ENCODE peak calls at places on chromosomes 1 and 21, in seven cellular contexts. W is suprapubic skin, Y is upper lobe of left lung, B is H1, T is IMR-90, L is tibial nerve, F is esophagus muscularis mucosa. I is an unnamed sample. For H3K36me3, the result is how much of the 10 kb centered on the place peaks cover.

GRCh38 chr1:44251486-44251885 is 38.2 kb downstream of the DMAP1 start:
- DNase-seq in W (no peak), Y (no peak), B (no peak), T (no peak), L (no peak), F (no peak), I (no peak)

GRCh38 chr1:29310616-29311180 is 74.4 kb downstream of the PTPRU start:
- DNase-seq in W (no peak), Y (no peak), B (no peak), T (no peak), L (no peak), F (no peak), I (no peak)

GRCh38 chr1:88061106-88061829 is 622.8 kb upstream of the PKN2 start:
- DNase-seq in W (no peak), Y (no peak), B (peak), T (peak), L (peak), F (no peak), I (peak)

GRCh38 chr1:36510418-36510817 is 27.7 kb upstream of the CSF3R start:
- DNase-seq in W (no peak), Y (no peak), B (no peak), T (no peak), L (no peak), F (no peak), I (no peak)

GRCh38 chr1:154142358-154142757 is 12.5 kb downstream of the NUP210L start:
- DNase-seq in W (no peak), Y (no peak), B (no peak), T (no peak), L (no peak), F (no peak), I (no peak)

GRCh38 chr1:26278835-26279597 is 870 bp upstream of the SH3BGRL3 start:
- DNase-seq in W (peak), Y (no peak), B (no peak), T (peak), L (peak), F (no peak), I (peak)

GRCh38 chr1:45444609-45445131 is 46.3 kb downstream of the TESK2 start:
- DNase-seq in W (no peak), Y (no peak), B (no peak), T (peak), L (no peak), F (no peak), I (no peak)

GRCh38 chr1:248906741-248907661 is 966 bp downstream of the PGBD2 start:
- DNase-seq in W (peak), Y (no peak), B (no peak), T (peak), L (no peak), F (no peak), I (no peak)

GRCh38 chr1:42747125-42747524 is 7.1 kb upstream of the CLDN19 start:
- DNase-seq in W (peak), Y (peak), B (no peak), T (no peak), L (no peak), F (no peak), I (peak)

GRCh38 chr1:24139846-24140425 is 3.0 kb downstream of the IL22RA1 start:
- DNase-seq in W (no peak), Y (no peak), B (no peak), T (no peak), L (no peak), F (no peak), I (no peak)

GRCh38 chr1:172906778-172907592 is 143.8 kb downstream of the TNFSF18 start:
- DNase-seq in W (no peak), Y (no peak), B (no peak), T (peak), L (no peak), F (no peak), I (no peak)

GRCh38 chr1:13779930-13780329 is 79.9 kb downstream of the PRDM2 start:
- DNase-seq in W (no peak), Y (no peak), B (no peak), T (peak), L (no peak), F (no peak), I (no peak)

GRCh38 chr1:187383366-187383765 is 554.6 kb downstream of the PLA2G4A start:
- DNase-seq in W (no peak), Y (no peak), B (no peak), T (no peak), L (no peak), F (no peak), I (no peak)

GRCh38 chr1:57966751-57967406 is 543.0 kb upstream of the DAB1 start:
- DNase-seq in W (no peak), Y (no peak), B (no peak), T (no peak), L (no peak), F (no peak), I (no peak)

GRCh38 chr1:101924700-101925099 is 72.0 kb downstream of the OLFM3 start:
- DNase-seq in W (no peak), Y (no peak), B (no peak), T (no peak), L (no peak), F (no peak), I (no peak)

GRCh38 chr1:205678286-205679111 is 1.8 kb downstream of the SLC45A3 start:
- DNase-seq in W (no peak), Y (no peak), B (no peak), T (peak), L (no peak), F (no peak), I (no peak)

GRCh38 chr1:246607466-246607865 is 41.2 kb downstream of the CNST start:
- DNase-seq in W (no peak), Y (peak), B (no peak), T (no peak), L (no peak), F (no peak), I (no peak)

GRCh38 chr1:52139817-52140540 is 1.9 kb upstream of the ZFYVE9 start:
- DNase-seq in W (no peak), Y (no peak), B (no peak), T (peak), L (no peak), F (peak), I (no peak)

GRCh38 chr1:2981388-2981787 is 39.9 kb upstream of the ACTRT2 start:
- DNase-seq in W (peak), Y (no peak), B (no peak), T (no peak), L (no peak), F (no peak), I (peak)

GRCh38 chr1:23558872-23559135 is 497 bp downstream of the ID3 start:
- DNase-seq in W (no peak), Y (no peak), B (no peak), T (no peak), L (no peak), F (no peak), I (no peak)

GRCh38 chr21:31198575-31198974 is 145.5 kb downstream of the TIAM1 start:
- DNase-seq in W (no peak), Y (no peak), B (no peak), T (peak), L (peak), F (no peak), I (no peak)

GRCh38 chr21:45607922-45608295 is 35.6 kb upstream of the PCBP3 start:
- DNase-seq in W (peak), Y (peak), B (no peak), T (no peak), L (no peak), F (no peak), I (no peak)

GRCh38 chr1:217892750-217893149 is 261.6 kb downstream of the SPATA17 start:
- DNase-seq in W (no peak), Y (no peak), B (no peak), T (no peak), L (no peak), F (no peak), I (no peak)

GRCh38 chr1:110608247-110608646 is 2.1 kb upstream of the KCNA2 start:
- DNase-seq in W (peak), Y (no peak), B (no peak), T (no peak), L (no peak), F (no peak), I (no peak)

GRCh38 chr1:59506952-59507351 is 210.1 kb downstream of the FGGY start:
- DNase-seq in W (no peak), Y (no peak), B (no peak), T (peak), L (no peak), F (no peak), I (no peak)

GRCh38 chr1:27393641-27394281 is 1.3 kb downstream of the GPR3 start:
- DNase-seq in W (no peak), Y (peak), B (no peak), T (no peak), L (no peak), F (no peak), I (no peak)

GRCh38 chr21:35179990-35180557 is 131.0 kb upstream of the RUNX1 start:
- DNase-seq in W (no peak), Y (no peak), B (no peak), T (peak), L (no peak), F (no peak), I (no peak)

GRCh38 chr1:245197911-245198379 is 43.2 kb downstream of the KIF26B start:
- DNase-seq in W (no peak), Y (no peak), B (no peak), T (peak), L (no peak), F (no peak), I (no peak)

GRCh38 chr1:8790987-8791386 is 26.5 kb downstream of the RERE start:
- DNase-seq in W (no peak), Y (no peak), B (no peak), T (no peak), L (no peak), F (no peak), I (no peak)

GRCh38 chr1:170840371-170840770 is 95.0 kb upstream of the MROH9 start:
- DNase-seq in W (no peak), Y (no peak), B (no peak), T (no peak), L (no peak), F (no peak), I (no peak)

GRCh38 chr1:224637936-224638335 is 21.8 kb downstream of the CNIH3 start:
- DNase-seq in W (no peak), Y (no peak), B (no peak), T (no peak), L (no peak), F (no peak), I (no peak)

GRCh38 chr1:63497577-63497976 is 25.4 kb downstream of the ITGB3BP start:
- DNase-seq in W (no peak), Y (no peak), B (no peak), T (no peak), L (no peak), F (no peak), I (no peak)

GRCh38 chr1:65420590-65421340 is at the start of the genes LEPR and LEPROT:
- DNase-seq in W (no peak), Y (peak), B (no peak), T (peak), L (peak), F (no peak), I (no peak)

GRCh38 chr1:28927442-28928305 is 13.3 kb downstream of the EPB41 start:
- DNase-seq in W (no peak), Y (no peak), B (no peak), T (peak), L (no peak), F (no peak), I (no peak)

GRCh38 chr1:108881369-108881768 is 4.6 kb downstream of the GPSM2 start:
- DNase-seq in W (no peak), Y (no peak), B (no peak), T (peak), L (no peak), F (no peak), I (no peak)

DNA sequence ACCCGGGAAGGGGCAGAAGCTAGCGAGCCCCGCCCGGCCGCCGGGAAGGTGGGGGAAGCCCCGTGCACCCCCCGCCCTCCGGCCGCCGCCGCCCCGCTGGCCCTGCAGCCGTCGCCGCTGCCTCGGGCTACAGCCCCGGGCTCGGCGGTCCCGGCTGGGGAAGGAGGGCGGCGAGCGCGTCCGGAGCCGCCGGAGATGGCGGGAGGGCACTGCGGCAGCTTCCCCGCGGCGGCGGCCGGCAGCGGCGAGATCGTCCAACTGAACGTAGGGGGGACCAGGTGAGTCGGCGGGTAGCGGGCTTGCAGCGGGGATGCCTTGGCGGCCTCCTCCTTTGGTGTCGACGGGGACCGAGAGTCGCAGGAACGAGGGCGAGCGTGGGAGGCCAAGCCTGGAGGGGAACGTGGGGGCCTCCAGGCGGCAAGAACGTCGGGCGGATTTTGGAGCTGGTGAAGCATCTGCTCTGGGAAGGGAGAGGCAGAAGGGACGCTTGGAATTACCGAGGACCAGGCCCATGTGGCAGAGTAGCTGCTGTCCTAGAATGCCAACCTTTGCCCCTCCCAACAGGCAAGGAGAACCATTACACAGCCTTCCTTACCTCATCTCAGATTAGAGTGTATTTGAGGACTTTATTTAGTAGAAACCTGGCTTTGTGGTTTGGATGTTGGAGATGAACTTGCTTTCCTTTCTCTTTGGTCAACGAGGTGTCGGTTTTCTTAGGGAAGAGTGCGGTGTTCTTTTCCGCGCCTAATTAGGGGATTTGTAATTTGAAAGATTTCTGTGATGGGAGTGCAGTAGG is 585 bp downstream of the KCTD3 start:
- DNase-seq in W (no peak), Y (peak), B (no peak), T (peak), L (peak), F (no peak), I (no peak)
- TF ChIP-seq POLR2A in W (no peak), Y (no peak), B (no peak), T (no peak), L (no peak), F (no peak), I (no peak)

DNA sequence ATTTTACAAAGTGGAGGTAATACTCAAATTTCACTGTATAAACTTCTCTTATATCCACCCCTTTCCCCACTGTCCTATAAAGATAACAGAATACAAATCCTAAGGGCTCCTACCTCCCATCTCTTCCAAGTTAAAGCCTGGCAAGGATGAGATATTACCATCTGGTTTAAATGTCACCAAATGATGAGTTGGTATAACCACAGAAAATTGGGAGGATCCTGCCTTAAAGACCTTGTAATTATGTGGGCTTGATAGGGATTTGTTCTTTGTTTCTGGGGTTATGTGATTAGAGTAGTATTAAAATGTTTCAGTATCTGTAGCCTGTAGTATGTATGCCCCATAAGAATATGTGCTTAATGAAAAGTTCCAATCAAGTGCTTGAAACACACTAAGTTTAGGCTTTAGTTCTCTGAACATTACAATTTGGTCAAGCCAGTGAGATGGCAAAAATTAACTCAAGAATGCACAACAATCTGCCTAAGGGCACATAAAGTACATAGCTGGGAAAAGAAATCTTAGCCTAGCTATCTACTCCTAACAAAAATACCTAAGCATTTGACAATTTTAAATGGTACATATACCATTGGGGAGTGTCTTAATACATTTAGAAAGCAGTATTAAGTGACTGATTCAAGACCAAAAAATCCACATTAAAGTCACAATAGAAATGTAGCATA is 14.0 kb downstream of the KDM5B start:
- DNase-seq in W (no peak), Y (no peak), B (no peak), T (no peak), L (no peak), F (no peak), I (no peak)
- H3K36me3 ChIP-seq in W (under half), Y (under half), B (under half), T (under half), L (under half), F (under half), I (under half)

GRCh38 chr21:36427502-36427901 is 42.3 kb downstream of the CHAF1B start:
- DNase-seq in W (no peak), Y (no peak), B (no peak), T (no peak), L (no peak), F (no peak), I (no peak)
- TF ChIP-seq POLR2A in W (no peak), Y (no peak), B (no peak), T (no peak), L (no peak), F (no peak), I (no peak)

GRCh38 chr1:12578860-12579422 is 39.1 kb downstream of the DHRS3 start:
- DNase-seq in W (no peak), Y (no peak), B (no peak), T (no peak), L (no peak), F (no peak), I (no peak)

GRCh38 chr1:12574757-12575139 is 43.3 kb downstream of the DHRS3 start:
- DNase-seq in W (no peak), Y (no peak), B (no peak), T (no peak), L (no peak), F (no peak), I (no peak)

GRCh38 chr1:12573015-12573825 is 44.8 kb downstream of the DHRS3 start:
- DNase-seq in W (no peak), Y (no peak), B (no peak), T (no peak), L (no peak), F (no peak), I (no peak)

GRCh38 chr1:12580054-12580887 is 37.7 kb downstream of the DHRS3 start:
- DNase-seq in W (no peak), Y (no peak), B (no peak), T (peak), L (no peak), F (no peak), I (no peak)

DNA sequence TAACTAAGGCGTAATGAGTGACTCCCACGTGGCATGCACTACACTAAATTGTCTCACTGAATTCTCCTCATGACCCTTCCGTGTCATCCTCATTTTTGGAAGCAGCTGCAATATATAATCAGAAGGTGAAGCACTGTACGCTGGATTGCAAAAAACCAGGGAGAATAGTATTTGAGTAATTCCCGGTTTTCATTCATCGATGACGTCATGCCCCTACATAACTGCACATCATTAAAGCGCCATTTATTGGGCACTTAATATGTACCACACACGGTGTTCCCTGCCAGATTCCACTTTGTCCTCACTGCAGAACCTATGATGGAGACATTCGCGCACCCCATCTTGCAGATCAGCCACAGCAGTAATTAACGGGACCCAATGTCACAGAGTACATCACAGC is 41.0 kb downstream of the DHRS3 start:
- DNase-seq in W (no peak), Y (no peak), B (no peak), T (no peak), L (no peak), F (no peak), I (no peak)
- H3K36me3 ChIP-seq in W (half or more), Y (half or more), B (under half), T (under half), L (under half), F (half or more), I (half or more)

GRCh38 chr1:966603-967295 is 467 bp downstream of the PLEKHN1 start:
- DNase-seq in W (no peak), Y (peak), B (no peak), T (peak), L (peak), F (no peak), I (peak)
- TF ChIP-seq POLR2A in W (no peak), Y (no peak), B (peak), T (peak), L (no peak), F (no peak), I (no peak)

GRCh38 chr1:236179634-236180033 is 37.3 kb downstream of the GPR137B start:
- DNase-seq in W (no peak), Y (no peak), B (no peak), T (no peak), L (no peak), F (no peak), I (no peak)
- H3K36me3 ChIP-seq in W (under half), Y (under half), B (under half), T (under half), L (under half), F (under half), I (under half)

GRCh38 chr1:152048641-152048970 is 11.8 kb upstream of the S100A11 start:
- DNase-seq in W (no peak), Y (peak), B (peak), T (no peak), L (no peak), F (no peak), I (no peak)

GRCh38 chr1:152050886-152051764 is 14.3 kb upstream of the S100A11 start:
- DNase-seq in W (no peak), Y (no peak), B (no peak), T (peak), L (no peak), F (no peak), I (no peak)

GRCh38 chr1:152047607-152047953 is 10.8 kb upstream of the S100A11 start:
- DNase-seq in W (peak), Y (no peak), B (no peak), T (peak), L (no peak), F (no peak), I (peak)

GRCh38 chr1:152049291-152050073 is 12.7 kb upstream of the S100A11 start:
- DNase-seq in W (no peak), Y (no peak), B (no peak), T (peak), L (peak), F (no peak), I (no peak)

GRCh38 chr1:152047954-152048640 is 11.3 kb upstream of the S100A11 start:
- DNase-seq in W (peak), Y (peak), B (peak), T (peak), L (peak), F (peak), I (peak)
- TF ChIP-seq POLR2A in W (no peak), Y (peak), B (peak), T (peak), L (peak), F (peak), I (no peak)